ENCODE peak calls at places on chromosomes 6 and 20, in five cellular contexts. I is A549, Q is cardiac muscle cell, A is GM23338, G is mucosa of descending colon. Z is an unnamed sample.

GRCh38 chr20:19850190-19850533 is 92.1 kb downstream of the RIN2 start:
- DNase-seq in I (no peak), Q (peak), A (no peak), G (no peak), Z (no peak)

GRCh38 chr20:22584630-22584921 is 204 bp upstream of the FOXA2 start:
- DNase-seq in I (peak), Q (no peak), A (peak), G (peak), Z (no peak)

GRCh38 chr6:2959909-2960719 is 11.3 kb downstream of the SERPINB6 start:
- DNase-seq in I (peak), Q (no peak), A (peak), G (no peak), Z (no peak)

GRCh38 chr20:62409935-62410741 is 3.1 kb upstream of the CABLES2 start:
- DNase-seq in I (peak), Q (peak), A (peak), G (peak), Z (peak)

GRCh38 chr6:46437671-46438221 is 53.5 kb downstream of the RCAN2 start:
- DNase-seq in I (no peak), Q (peak), A (no peak), G (no peak), Z (no peak)

GRCh38 chr6:122452509-122452908 is 19.1 kb downstream of the SERINC1 start:
- DNase-seq in I (no peak), Q (no peak), A (peak), G (no peak), Z (no peak)

GRCh38 chr6:81838031-81838430 is 85.5 kb upstream of the TENT5A start:
- DNase-seq in I (peak), Q (peak), A (no peak), G (no peak), Z (no peak)

GRCh38 chr6:125906158-125906998 is 50.2 kb upstream of the HINT3 start:
- DNase-seq in I (no peak), Q (peak), A (peak), G (no peak), Z (peak)

GRCh38 chr6:166078294-166078693 is 89.4 kb downstream of the TBXT start:
- DNase-seq in I (no peak), Q (no peak), A (no peak), G (no peak), Z (no peak)

GRCh38 chr6:112332274-112332673 is 14.9 kb upstream of the RFPL4B start:
- DNase-seq in I (no peak), Q (no peak), A (no peak), G (no peak), Z (no peak)

GRCh38 chr20:8144282-8145245 is 12.5 kb downstream of the PLCB1 start:
- DNase-seq in I (no peak), Q (no peak), A (peak), G (no peak), Z (peak)

GRCh38 chr6:25007269-25007699 is 71.5 kb upstream of the RIPOR2 start:
- DNase-seq in I (no peak), Q (no peak), A (no peak), G (no peak), Z (no peak)

GRCh38 chr20:62427172-62428007 is at the start of gene RBBP8NL:
- DNase-seq in I (no peak), Q (no peak), A (peak), G (peak), Z (no peak)

GRCh38 chr6:27156874-27157460 is 90.5 kb upstream of the PRSS16 start:
- DNase-seq in I (no peak), Q (no peak), A (peak), G (no peak), Z (no peak)

GRCh38 chr20:5480824-5481600 is 164.3 kb upstream of the PROKR2 start:
- DNase-seq in I (no peak), Q (no peak), A (no peak), G (no peak), Z (no peak)

GRCh38 chr6:158895661-158896060 is 76.5 kb upstream of the EZR start:
- DNase-seq in I (no peak), Q (no peak), A (no peak), G (no peak), Z (no peak)

GRCh38 chr20:38692436-38693411 is 31.6 kb upstream of the SLC32A1 start:
- DNase-seq in I (peak), Q (peak), A (peak), G (no peak), Z (peak)

GRCh38 chr6:68279793-68280557 is 355.1 kb upstream of the ADGRB3 start:
- DNase-seq in I (peak), Q (no peak), A (no peak), G (no peak), Z (no peak)

GRCh38 chr20:58542411-58543095 is 27.4 kb upstream of the APCDD1L start:
- DNase-seq in I (no peak), Q (no peak), A (no peak), G (no peak), Z (no peak)

GRCh38 chr20:58543274-58543673 is 28.1 kb upstream of the APCDD1L start:
- DNase-seq in I (no peak), Q (no peak), A (no peak), G (no peak), Z (no peak)

GRCh38 chr20:58538752-58539151 is 23.6 kb upstream of the APCDD1L start:
- DNase-seq in I (no peak), Q (no peak), A (no peak), G (no peak), Z (no peak)

GRCh38 chr20:58536289-58536688 is 21.1 kb upstream of the APCDD1L start:
- DNase-seq in I (no peak), Q (no peak), A (no peak), G (no peak), Z (no peak)

DNA sequence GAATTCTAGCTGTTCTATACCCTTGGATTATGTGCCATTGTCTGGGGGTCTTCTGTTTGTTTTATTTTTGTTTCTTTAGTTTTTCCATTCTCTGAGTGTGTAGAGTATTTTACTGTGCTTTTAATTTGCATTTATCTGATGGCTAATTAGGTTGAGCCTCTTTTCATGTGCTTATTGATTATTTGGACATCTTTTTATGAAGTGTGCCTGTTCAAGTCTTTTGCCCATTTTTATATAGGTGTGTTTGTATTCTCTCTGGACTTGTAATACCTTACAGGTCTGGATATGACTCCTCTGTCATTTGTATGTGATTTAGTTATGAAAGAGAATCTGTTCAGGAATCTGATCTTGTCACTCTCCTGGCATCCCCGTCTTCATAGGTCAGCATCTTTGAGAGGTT is 22.6 kb upstream of the APCDD1L start:
- DNase-seq in I (no peak), Q (no peak), A (no peak), G (no peak), Z (no peak)
- TF ChIP-seq CTCF in I (no peak), Q (no peak), A (no peak), G (no peak), Z (no peak)

GRCh38 chr6:157276134-157276532 is 47.2 kb downstream of the TMEM242 start:
- DNase-seq in I (no peak), Q (no peak), A (no peak), G (no peak), Z (no peak)

GRCh38 chr6:157274116-157274470 is 49.2 kb downstream of the TMEM242 start:
- DNase-seq in I (no peak), Q (peak), A (no peak), G (no peak), Z (no peak)

GRCh38 chr6:157272866-157273755 is 50.2 kb downstream of the TMEM242 start:
- DNase-seq in I (no peak), Q (no peak), A (peak), G (no peak), Z (no peak)

GRCh38 chr6:157273756-157274088 is 49.6 kb downstream of the TMEM242 start:
- DNase-seq in I (peak), Q (peak), A (peak), G (peak), Z (peak)

GRCh38 chr6:157274471-157275226 is 48.7 kb downstream of the TMEM242 start:
- DNase-seq in I (peak), Q (peak), A (peak), G (peak), Z (peak)
- TF ChIP-seq CTCF in I (peak), Q (peak), A (peak), G (peak), Z (peak)

DNA sequence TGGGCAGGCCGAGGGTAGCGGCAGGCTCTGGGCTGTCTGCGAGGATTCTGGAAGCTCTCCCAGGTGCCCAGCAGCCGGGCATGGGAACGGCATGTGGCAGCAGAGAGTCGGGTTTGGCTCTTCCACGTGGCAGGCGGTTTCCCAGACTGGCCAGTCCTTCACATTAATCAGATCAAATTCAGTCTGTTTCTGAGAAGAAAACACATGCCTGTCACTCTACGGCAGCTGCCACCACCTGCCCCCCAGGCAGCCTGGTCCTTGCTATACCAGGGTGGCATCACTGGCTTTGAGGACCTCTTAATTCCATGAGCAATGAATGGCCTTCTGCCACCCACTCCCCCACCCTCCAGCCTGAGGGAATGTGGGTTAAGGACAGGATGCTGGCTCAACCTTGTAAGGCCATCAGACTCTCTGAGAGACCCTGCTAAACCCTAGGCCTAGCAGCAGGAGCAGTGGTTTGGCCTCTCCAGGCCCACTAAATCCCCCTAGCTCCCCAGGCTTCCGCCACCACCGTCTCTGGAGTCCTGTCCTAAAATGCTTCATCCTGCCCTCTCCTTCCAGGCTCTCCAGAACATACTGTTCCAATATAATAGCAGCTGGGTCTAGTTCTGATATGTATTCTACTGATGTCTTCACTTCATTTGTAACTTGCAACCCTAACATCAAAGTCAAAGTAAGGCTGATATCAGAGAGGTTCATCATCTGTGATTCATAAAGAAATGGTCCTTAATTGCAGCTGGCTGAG is 47.8 kb downstream of the PLCG1 start:
- DNase-seq in I (no peak), Q (no peak), A (no peak), G (no peak), Z (peak)
- TF ChIP-seq CTCF in I (no peak), Q (no peak), A (no peak), G (no peak), Z (no peak)

GRCh38 chr6:64732888-64733287 is 974.1 kb downstream of the EYS start:
- DNase-seq in I (no peak), Q (no peak), A (peak), G (no peak), Z (no peak)
- TF ChIP-seq CTCF in I (no peak), Q (peak), A (peak), G (no peak), Z (no peak)

DNA sequence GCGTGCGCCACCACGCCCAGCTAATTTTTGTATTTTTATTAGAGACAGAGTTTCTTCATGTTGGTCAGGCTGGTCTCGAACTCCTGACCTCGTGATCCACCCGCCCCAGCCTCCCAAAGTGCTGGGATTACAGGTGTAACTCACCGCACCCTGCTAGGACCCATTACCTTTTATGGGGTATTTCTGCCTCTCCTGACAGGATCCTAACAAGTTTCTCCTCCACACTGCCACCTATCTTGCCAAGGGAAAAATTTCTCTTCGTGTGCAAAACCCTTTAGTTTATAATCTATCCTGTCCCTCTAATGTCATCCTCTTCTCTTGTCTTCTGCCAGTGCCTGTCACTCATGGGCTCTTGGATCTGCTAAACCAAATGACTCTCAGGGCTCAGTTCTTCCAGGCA is 1.9 kb downstream of the STMND1 start:
- DNase-seq in I (peak), Q (no peak), A (peak), G (no peak), Z (no peak)
- TF ChIP-seq CTCF in I (peak), Q (peak), A (peak), G (no peak), Z (peak)

GRCh38 chr6:31836676-31837611 is 9.4 kb downstream of the HSPA1B start:
- DNase-seq in I (no peak), Q (no peak), A (no peak), G (no peak), Z (no peak)
- TF ChIP-seq CTCF in I (no peak), Q (no peak), A (no peak), G (no peak), Z (no peak)

GRCh38 chr6:16335176-16335575 is 96.8 kb downstream of the GMPR start:
- DNase-seq in I (no peak), Q (no peak), A (no peak), G (no peak), Z (no peak)

GRCh38 chr6:16336056-16336810 is 97.8 kb downstream of the GMPR start:
- DNase-seq in I (no peak), Q (no peak), A (no peak), G (no peak), Z (no peak)

GRCh38 chr6:16337280-16337975 is 99.0 kb downstream of the GMPR start:
- DNase-seq in I (no peak), Q (no peak), A (peak), G (peak), Z (no peak)

GRCh38 chr6:16339263-16339587 is 100.8 kb downstream of the GMPR start:
- DNase-seq in I (no peak), Q (no peak), A (no peak), G (no peak), Z (no peak)

DNA sequence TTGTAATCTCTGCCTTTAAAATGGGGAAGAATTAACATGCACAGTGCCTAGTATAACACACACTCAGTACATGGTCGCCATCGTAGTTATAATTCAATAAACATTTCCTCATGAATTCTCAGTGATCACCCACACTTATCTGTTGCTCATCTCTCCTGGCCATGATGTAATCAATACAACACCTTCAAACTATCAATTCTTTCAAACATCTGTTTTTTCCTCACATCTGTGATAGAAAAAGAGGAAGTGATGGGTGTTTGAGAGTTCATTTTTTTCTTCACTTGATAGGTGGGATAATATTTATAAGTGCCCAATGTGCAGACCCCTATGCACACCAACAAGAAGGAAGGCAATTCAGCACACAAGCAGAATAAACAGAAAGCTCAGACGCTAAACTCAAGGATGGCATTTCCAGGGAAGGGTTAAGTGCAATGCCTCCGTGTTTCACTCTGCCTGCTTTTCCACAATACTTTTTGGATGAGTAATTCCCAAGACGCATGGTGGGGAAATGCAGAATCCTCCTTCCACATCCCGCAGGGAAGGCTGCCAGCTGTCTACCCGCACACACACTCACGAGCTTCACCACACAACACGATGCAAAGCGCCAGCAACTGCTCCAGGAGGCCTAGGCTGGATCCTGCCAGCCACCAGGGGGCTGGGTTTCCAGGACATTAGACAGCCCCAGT is 100.3 kb downstream of the GMPR start:
- DNase-seq in I (peak), Q (peak), A (peak), G (peak), Z (peak)
- TF ChIP-seq CTCF in I (peak), Q (peak), A (peak), G (no peak), Z (no peak)